ENCODE peak calls at places on chromosome 14, in eight cellular contexts. One of them, this sample, is unnamed.

GRCh38 chr14:54683882-54684794 is 117.2 kb downstream of the SAMD4A start:
- DNase-seq in ovary: no peak
- DNase-seq in AG04450: peak
- DNase-seq in uterus: peak
- DNase-seq in naive thymus-derived CD4-positive, alpha-beta T cell: no peak
- DNase-seq in A549: no peak
- DNase-seq in cardiac muscle cell: peak
- DNase-seq in colonic mucosa: peak
- DNase-seq in this sample: peak

GRCh38 chr14:67263499-67264149 is 22.4 kb downstream of the PALS1 start:
- DNase-seq in ovary: no peak
- DNase-seq in AG04450: peak
- DNase-seq in uterus: no peak
- DNase-seq in naive thymus-derived CD4-positive, alpha-beta T cell: no peak
- DNase-seq in A549: no peak
- DNase-seq in cardiac muscle cell: peak
- DNase-seq in colonic mucosa: no peak
- DNase-seq in this sample: no peak

GRCh38 chr14:92964124-92965109 is 41.5 kb downstream of the CHGA start:
- DNase-seq in ovary: no peak
- DNase-seq in AG04450: no peak
- DNase-seq in uterus: no peak
- DNase-seq in naive thymus-derived CD4-positive, alpha-beta T cell: no peak
- DNase-seq in A549: no peak
- DNase-seq in cardiac muscle cell: no peak
- DNase-seq in colonic mucosa: no peak
- DNase-seq in this sample: peak

GRCh38 chr14:86462193-86462592 is 932.2 kb downstream of the FLRT2 start:
- DNase-seq in ovary: no peak
- DNase-seq in AG04450: no peak
- DNase-seq in uterus: no peak
- DNase-seq in naive thymus-derived CD4-positive, alpha-beta T cell: no peak
- DNase-seq in A549: no peak
- DNase-seq in cardiac muscle cell: peak
- DNase-seq in colonic mucosa: peak
- DNase-seq in this sample: no peak

GRCh38 chr14:72607386-72608125 is 286.3 kb downstream of the DPF3 start:
- DNase-seq in ovary: no peak
- DNase-seq in AG04450: no peak
- DNase-seq in uterus: no peak
- DNase-seq in naive thymus-derived CD4-positive, alpha-beta T cell: no peak
- DNase-seq in A549: no peak
- DNase-seq in cardiac muscle cell: no peak
- DNase-seq in colonic mucosa: peak
- DNase-seq in this sample: no peak

GRCh38 chr14:96088131-96088880 is 49.1 kb downstream of the C14orf132 start:
- DNase-seq in ovary: no peak
- DNase-seq in AG04450: no peak
- DNase-seq in uterus: no peak
- DNase-seq in naive thymus-derived CD4-positive, alpha-beta T cell: no peak
- DNase-seq in A549: no peak
- DNase-seq in cardiac muscle cell: no peak
- DNase-seq in colonic mucosa: no peak
- DNase-seq in this sample: no peak

GRCh38 chr14:24513009-24513408 is 4.9 kb upstream of the CMA1 start:
- DNase-seq in ovary: no peak
- DNase-seq in AG04450: no peak
- DNase-seq in uterus: no peak
- DNase-seq in naive thymus-derived CD4-positive, alpha-beta T cell: no peak
- DNase-seq in A549: no peak
- DNase-seq in cardiac muscle cell: peak
- DNase-seq in colonic mucosa: no peak
- DNase-seq in this sample: no peak

GRCh38 chr14:91482278-91483023 is 27.7 kb downstream of the PPP4R3A start:
- DNase-seq in ovary: no peak
- DNase-seq in AG04450: peak
- DNase-seq in uterus: no peak
- DNase-seq in naive thymus-derived CD4-positive, alpha-beta T cell: no peak
- DNase-seq in A549: no peak
- DNase-seq in cardiac muscle cell: peak
- DNase-seq in colonic mucosa: no peak
- DNase-seq in this sample: no peak

DNA sequence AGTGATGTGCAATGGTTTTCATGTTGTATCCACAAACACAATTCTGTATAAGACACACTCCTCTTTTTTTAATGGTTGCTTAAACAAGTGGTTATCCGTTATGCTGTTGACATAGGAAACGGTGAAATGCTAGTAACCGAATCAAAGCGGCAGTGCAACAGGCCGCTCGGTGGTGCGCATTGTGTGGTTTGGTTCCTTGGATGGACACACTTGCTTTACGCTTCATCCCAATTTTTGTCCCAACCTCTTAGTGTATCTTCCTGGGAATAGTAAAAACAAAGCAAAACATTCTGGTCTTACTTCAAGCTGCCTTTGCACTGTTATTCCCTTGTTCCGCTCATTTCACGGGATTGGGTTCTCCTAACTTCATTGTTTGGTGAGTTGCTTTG is 625 bp upstream of the PTGER2 start:
- DNase-seq in ovary: peak
- DNase-seq in AG04450: no peak
- DNase-seq in uterus: no peak
- DNase-seq in naive thymus-derived CD4-positive, alpha-beta T cell: no peak
- DNase-seq in A549: no peak
- DNase-seq in cardiac muscle cell: peak
- DNase-seq in colonic mucosa: no peak
- DNase-seq in this sample: no peak
- H3K4me3 ChIP-seq in ovary: peak
- H3K4me3 ChIP-seq in AG04450: peak
- H3K4me3 ChIP-seq in uterus: peak
- H3K4me3 ChIP-seq in naive thymus-derived CD4-positive, alpha-beta T cell: peak
- H3K4me3 ChIP-seq in A549: peak
- H3K4me3 ChIP-seq in cardiac muscle cell: peak
- H3K4me3 ChIP-seq in colonic mucosa: peak
- H3K4me3 ChIP-seq in this sample: peak

DNA sequence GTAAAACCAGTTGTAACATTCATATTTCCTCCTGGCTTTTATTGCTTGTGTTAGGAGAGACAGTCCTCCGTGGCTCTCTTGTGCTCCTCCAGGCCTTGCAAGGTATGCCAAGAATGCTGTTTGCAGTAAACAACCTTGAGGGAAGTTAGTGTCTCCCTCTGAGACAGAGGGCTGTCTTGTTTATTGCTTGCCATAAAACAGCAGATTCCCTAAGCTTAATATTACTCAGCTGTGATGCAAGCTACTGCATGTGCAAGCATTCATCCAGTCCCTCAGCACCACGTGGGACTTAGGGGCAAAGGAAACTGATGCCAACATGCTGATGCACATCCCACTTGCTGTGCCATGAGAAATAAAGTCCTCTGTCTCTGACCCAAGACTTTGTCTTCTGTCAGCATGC is 6.6 kb downstream of the POMT2 start:
- DNase-seq in ovary: no peak
- DNase-seq in AG04450: peak
- DNase-seq in uterus: no peak
- DNase-seq in naive thymus-derived CD4-positive, alpha-beta T cell: no peak
- DNase-seq in A549: no peak
- DNase-seq in cardiac muscle cell: peak
- DNase-seq in colonic mucosa: no peak
- DNase-seq in this sample: no peak
- H3K27ac ChIP-seq in ovary: no peak
- H3K27ac ChIP-seq in AG04450: peak
- H3K27ac ChIP-seq in uterus: peak
- H3K27ac ChIP-seq in naive thymus-derived CD4-positive, alpha-beta T cell: no peak
- H3K27ac ChIP-seq in A549: peak
- H3K27ac ChIP-seq in cardiac muscle cell: no peak
- H3K27ac ChIP-seq in colonic mucosa: no peak
- H3K27ac ChIP-seq in this sample: no peak

DNA sequence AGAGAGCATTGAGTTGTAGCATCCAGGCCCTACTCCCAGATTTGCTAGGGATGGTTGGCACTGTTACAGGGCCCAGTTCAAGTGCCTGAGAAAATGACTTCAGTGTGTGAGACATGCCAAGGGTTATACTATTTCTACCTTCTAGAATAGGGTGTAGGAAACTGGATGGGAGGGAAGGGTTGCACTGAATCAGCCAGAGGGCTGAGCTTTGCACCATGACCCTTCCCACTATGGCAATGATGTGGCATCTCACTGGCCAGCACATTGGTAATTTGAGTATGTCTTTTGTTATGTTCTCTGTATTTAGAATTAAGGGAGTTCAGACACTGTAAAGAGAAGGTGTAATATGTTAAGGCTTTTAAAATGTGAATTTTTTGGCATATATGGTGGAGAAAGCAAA is 160.2 kb upstream of the FBXO33 start:
- DNase-seq in ovary: no peak
- DNase-seq in AG04450: no peak
- DNase-seq in uterus: no peak
- DNase-seq in naive thymus-derived CD4-positive, alpha-beta T cell: no peak
- DNase-seq in A549: no peak
- DNase-seq in cardiac muscle cell: no peak
- DNase-seq in colonic mucosa: no peak
- DNase-seq in this sample: no peak
- H3K4me3 ChIP-seq in ovary: no peak
- H3K4me3 ChIP-seq in AG04450: no peak
- H3K4me3 ChIP-seq in uterus: no peak
- H3K4me3 ChIP-seq in naive thymus-derived CD4-positive, alpha-beta T cell: no peak
- H3K4me3 ChIP-seq in A549: no peak
- H3K4me3 ChIP-seq in cardiac muscle cell: no peak
- H3K4me3 ChIP-seq in colonic mucosa: no peak
- H3K4me3 ChIP-seq in this sample: no peak

DNA sequence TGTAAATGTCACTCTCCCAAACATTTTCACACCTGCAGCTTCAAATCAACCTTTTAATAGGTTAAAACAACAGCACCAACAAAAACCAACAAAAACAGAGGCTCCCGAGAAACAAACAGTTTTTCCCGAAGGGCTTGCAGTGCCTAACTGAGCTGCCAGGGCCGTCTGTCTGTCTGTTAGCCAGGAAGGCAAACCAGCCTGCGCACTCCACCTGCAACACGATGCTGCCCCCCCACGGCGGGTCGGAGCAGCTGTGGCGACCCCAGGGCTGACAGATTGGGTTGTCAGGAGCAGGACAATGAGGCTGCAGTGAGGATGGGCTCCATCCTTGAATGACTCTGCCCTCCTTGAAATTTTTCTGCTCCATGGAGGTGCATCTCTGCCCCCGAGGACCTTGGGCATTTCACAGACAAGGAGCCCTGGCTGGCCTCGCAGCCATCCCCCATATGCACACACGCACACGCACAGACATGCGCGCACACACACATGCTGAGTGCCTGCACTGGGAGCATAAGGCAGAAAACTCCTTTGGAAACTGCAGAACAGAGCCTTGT is 2.6 kb downstream of the RTL1 start:
- DNase-seq in ovary: peak
- DNase-seq in AG04450: no peak
- DNase-seq in uterus: no peak
- DNase-seq in naive thymus-derived CD4-positive, alpha-beta T cell: no peak
- DNase-seq in A549: peak
- DNase-seq in cardiac muscle cell: peak
- DNase-seq in colonic mucosa: peak
- DNase-seq in this sample: no peak
- H3K27ac ChIP-seq in ovary: no peak
- H3K27ac ChIP-seq in AG04450: no peak
- H3K27ac ChIP-seq in uterus: no peak
- H3K27ac ChIP-seq in naive thymus-derived CD4-positive, alpha-beta T cell: no peak
- H3K27ac ChIP-seq in A549: peak
- H3K27ac ChIP-seq in cardiac muscle cell: no peak
- H3K27ac ChIP-seq in colonic mucosa: no peak
- H3K27ac ChIP-seq in this sample: no peak

DNA sequence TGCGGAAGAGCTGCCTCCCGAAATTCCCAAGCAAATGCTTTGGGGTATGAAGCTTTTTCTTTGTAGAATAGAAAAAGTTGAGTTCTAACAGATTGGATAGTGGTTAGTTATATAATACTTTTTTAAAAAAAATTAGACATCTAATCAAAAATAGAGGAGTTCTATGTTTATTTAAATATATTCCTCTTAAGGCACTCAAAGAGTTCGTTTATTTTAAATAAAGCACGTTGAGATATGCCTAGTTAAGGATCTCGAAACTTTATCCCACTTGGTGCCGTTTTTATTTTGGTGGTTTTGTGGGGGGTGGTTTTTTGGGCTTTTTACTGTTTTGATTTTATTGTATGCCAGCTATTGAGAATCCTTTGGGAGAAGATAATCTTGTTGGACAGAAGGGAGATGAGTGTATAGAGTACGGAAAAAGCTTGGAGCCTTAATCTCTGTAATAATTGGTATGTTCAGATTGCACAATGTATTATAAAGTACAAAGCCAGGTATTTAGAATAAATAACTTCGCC is 10.7 kb upstream of the SNAPC1 start:
- DNase-seq in ovary: no peak
- DNase-seq in AG04450: no peak
- DNase-seq in uterus: no peak
- DNase-seq in naive thymus-derived CD4-positive, alpha-beta T cell: no peak
- DNase-seq in A549: no peak
- DNase-seq in cardiac muscle cell: peak
- DNase-seq in colonic mucosa: no peak
- DNase-seq in this sample: no peak
- H3K4me3 ChIP-seq in ovary: peak
- H3K4me3 ChIP-seq in AG04450: no peak
- H3K4me3 ChIP-seq in uterus: peak
- H3K4me3 ChIP-seq in naive thymus-derived CD4-positive, alpha-beta T cell: peak
- H3K4me3 ChIP-seq in A549: peak
- H3K4me3 ChIP-seq in cardiac muscle cell: peak
- H3K4me3 ChIP-seq in colonic mucosa: peak
- H3K4me3 ChIP-seq in this sample: peak

GRCh38 chr14:64246688-64247087 is 47.5 kb downstream of the ESR2 start:
- DNase-seq in ovary: no peak
- DNase-seq in AG04450: no peak
- DNase-seq in uterus: no peak
- DNase-seq in naive thymus-derived CD4-positive, alpha-beta T cell: no peak
- DNase-seq in A549: no peak
- DNase-seq in cardiac muscle cell: no peak
- DNase-seq in colonic mucosa: no peak
- DNase-seq in this sample: no peak
- H3K27ac ChIP-seq in ovary: no peak
- H3K27ac ChIP-seq in AG04450: no peak
- H3K27ac ChIP-seq in uterus: no peak
- H3K27ac ChIP-seq in naive thymus-derived CD4-positive, alpha-beta T cell: no peak
- H3K27ac ChIP-seq in A549: no peak
- H3K27ac ChIP-seq in cardiac muscle cell: no peak
- H3K27ac ChIP-seq in colonic mucosa: no peak
- H3K27ac ChIP-seq in this sample: no peak

GRCh38 chr14:52547526-52547925 is 4.8 kb downstream of the TXNDC16 start:
- DNase-seq in ovary: no peak
- DNase-seq in AG04450: no peak
- DNase-seq in uterus: no peak
- DNase-seq in naive thymus-derived CD4-positive, alpha-beta T cell: no peak
- DNase-seq in A549: no peak
- DNase-seq in cardiac muscle cell: no peak
- DNase-seq in colonic mucosa: no peak
- DNase-seq in this sample: no peak
- H3K4me3 ChIP-seq in ovary: no peak
- H3K4me3 ChIP-seq in AG04450: no peak
- H3K4me3 ChIP-seq in uterus: no peak
- H3K4me3 ChIP-seq in naive thymus-derived CD4-positive, alpha-beta T cell: no peak
- H3K4me3 ChIP-seq in A549: no peak
- H3K4me3 ChIP-seq in cardiac muscle cell: no peak
- H3K4me3 ChIP-seq in colonic mucosa: no peak
- H3K4me3 ChIP-seq in this sample: no peak